ENCODE peak calls at places on chromosome 6, in five cellular contexts. S is epithelial cell of esophagus, J is T-helper 9 cell, E is NCI-H1092, B is A549. R is an unnamed sample.

GRCh38 chr6:43246301-43247114 is 3.2 kb downstream of the TTBK1 start:
- DNase-seq in S (no peak), J (no peak), E (no peak), B (no peak), R (no peak)

GRCh38 chr6:168020242-168020641 is 22.8 kb downstream of the KIF25 start:
- DNase-seq in S (no peak), J (no peak), E (no peak), B (no peak), R (no peak)

GRCh38 chr6:7461416-7461815 is 71.8 kb downstream of the RIOK1 start:
- DNase-seq in S (peak; percentile 54), J (no peak), E (no peak), B (no peak), R (no peak)

GRCh38 chr6:144482142-144482541 is 197.0 kb downstream of the UTRN start:
- DNase-seq in S (peak; percentile 80), J (peak; percentile 59), E (peak; percentile 4), B (peak; percentile 74), R (peak; percentile 44)

GRCh38 chr6:166402582-166403277 is 20.0 kb upstream of the MPC1 start:
- DNase-seq in S (peak; percentile 16), J (no peak), E (no peak), B (no peak), R (no peak)

GRCh38 chr6:89148016-89148750 is 2.3 kb downstream of the PM20D2 start:
- DNase-seq in S (no peak), J (no peak), E (no peak), B (no peak), R (no peak)

GRCh38 chr6:85008311-85009015 is 244.1 kb upstream of the TBX18 start:
- DNase-seq in S (peak; percentile 27), J (no peak), E (no peak), B (no peak), R (no peak)

GRCh38 chr6:153842491-153842890 is 196.5 kb upstream of the OPRM1 start:
- DNase-seq in S (no peak), J (no peak), E (no peak), B (no peak), R (no peak)

GRCh38 chr6:170039156-170040114 is 251.4 kb downstream of the DLL1 start:
- DNase-seq in S (no peak), J (no peak), E (no peak), B (no peak), R (no peak)

GRCh38 chr6:41984623-41985022 is 43.0 kb upstream of the CCND3 start:
- DNase-seq in S (peak; percentile 70), J (no peak), E (no peak), B (no peak), R (no peak)

GRCh38 chr6:89597988-89598387 is 40.6 kb downstream of the LYRM2 start:
- DNase-seq in S (peak; percentile 84), J (no peak), E (no peak), B (peak; percentile 53), R (peak; percentile 20)

GRCh38 chr6:35073211-35073610 is 67.9 kb downstream of the TCP11 start:
- DNase-seq in S (no peak), J (no peak), E (no peak), B (no peak), R (no peak)

R was measured in COR-L47.